ENCODE peak calls at places on chromosomes 7 and 10, in seven cellular contexts. T is kidney tubule cell; D is stimulated activated CD4-positive, alpha-beta T cell treated with anti-CD3 and anti-CD28 coated beads, Interleukin-12 subunit alpha, Interleukin-12 subunit beta, amount 100 ng/mL, for 4 hours; K is NCI-H1092 treated with DMSO at 0.1 percent for 48 hours; X is stimulated activated CD8-positive, alpha-beta memory T cell treated with anti-CD3 and anti-CD28 coated beads, Interleukin-12 subunit alpha, Interleukin-12 subunit beta, amount 100 ng/mL, for 1 hour; O is naive thymus-derived CD8-positive, alpha-beta T cell; V is body of pancreas. M is an unnamed sample.

GRCh38 chr7:131540491-131541162 is 15.8 kb downstream of the PODXL start:
- DNase-seq in T (peak), O (no peak), D (no peak), K (no peak), X (no peak), V (peak), M (no peak)

GRCh38 chr10:16809074-16809718 is 8.0 kb downstream of the RSU1 start:
- DNase-seq in K (peak), O (no peak), V (peak), T (peak), X (peak), D (peak), M (peak)

GRCh38 chr10:24938525-24938924 is 13.9 kb downstream of the PRTFDC1 start:
- DNase-seq in O (no peak), D (no peak), V (no peak), T (no peak), X (no peak), K (no peak), M (no peak)

GRCh38 chr10:133183646-133184378 is 23.8 kb downstream of the KNDC1 start:
- DNase-seq in X (no peak), T (no peak), O (no peak), V (no peak), K (no peak), D (no peak), M (no peak)

GRCh38 chr7:132030161-132030568 is 473.7 kb upstream of the PODXL start:
- DNase-seq in D (no peak), K (peak), X (no peak), O (no peak), V (peak), T (peak), M (no peak)

GRCh38 chr10:72503241-72503640 is 122.6 kb downstream of the MICU1 start:
- DNase-seq in X (no peak), K (no peak), O (no peak), D (no peak), V (no peak), T (no peak), M (no peak)

GRCh38 chr7:116517626-116518025 is 7.2 kb upstream of the CAV1 start:
- DNase-seq in T (no peak), V (no peak), K (no peak), D (no peak), X (no peak), O (no peak), M (no peak)

GRCh38 chr10:126409821-126410220 is 21.5 kb upstream of the ADAM12 start:
- DNase-seq in O (no peak), T (no peak), X (no peak), K (no peak), D (no peak), V (no peak), M (no peak)

GRCh38 chr10:111707066-111707465 is 476.5 kb downstream of the GPAM start:
- DNase-seq in O (no peak), V (no peak), D (no peak), X (no peak), K (no peak), T (no peak), M (no peak)

GRCh38 chr7:5691536-5692090 is 89.8 kb downstream of the RNF216 start:
- DNase-seq in O (no peak), D (no peak), T (no peak), K (no peak), X (no peak), V (no peak), M (no peak)

GRCh38 chr10:109207361-109207760 is 716.0 kb downstream of the XPNPEP1 start:
- DNase-seq in D (no peak), V (no peak), X (no peak), K (no peak), T (peak), O (no peak), M (no peak)

GRCh38 chr10:10703390-10703789 is 314.3 kb upstream of the CELF2 start:
- DNase-seq in X (no peak), O (no peak), T (no peak), D (no peak), V (no peak), K (no peak), M (no peak)

GRCh38 chr7:70884446-70884764 is 247.5 kb upstream of the GALNT17 start:
- DNase-seq in K (no peak), O (no peak), X (no peak), V (no peak), D (no peak), T (no peak), M (no peak)

GRCh38 chr10:7601023-7601656 is 65.6 kb downstream of the ITIH5 start:
- DNase-seq in X (no peak), K (no peak), T (no peak), V (no peak), D (no peak), O (no peak), M (no peak)

GRCh38 chr7:55964802-55965470 is 551 bp downstream of the NIPSNAP2 start:
- DNase-seq in T (no peak), D (peak), O (no peak), K (peak), X (peak), V (peak), M (no peak)

GRCh38 chr7:1454471-1455065 is 4.7 kb downstream of the MICALL2 start:
- DNase-seq in V (no peak), D (no peak), X (no peak), T (no peak), K (no peak), O (no peak), M (no peak)

GRCh38 chr7:82056282-82056681 is 286.4 kb upstream of the HGF start:
- DNase-seq in X (no peak), V (no peak), K (no peak), D (no peak), O (no peak), T (no peak), M (no peak)

GRCh38 chr10:86654411-86655172 is at the start of gene OPN4:
- DNase-seq in X (no peak), T (peak), K (no peak), O (no peak), V (no peak), D (no peak), M (no peak)

GRCh38 chr7:78247910-78248689 is 449.5 kb downstream of the PHTF2 start:
- DNase-seq in X (no peak), K (no peak), T (no peak), D (no peak), V (no peak), O (no peak), M (no peak)

GRCh38 chr7:33192695-33193291 is 63.4 kb downstream of the BBS9 start:
- DNase-seq in V (no peak), K (no peak), O (no peak), D (no peak), X (no peak), T (no peak), M (no peak)

GRCh38 chr10:13056461-13057077 is 43.4 kb upstream of the OPTN start:
- DNase-seq in X (no peak), T (no peak), K (peak), O (no peak), V (no peak), D (no peak), M (no peak)

GRCh38 chr7:26399309-26399610 is 107.6 kb downstream of the SNX10 start:
- DNase-seq in T (no peak), D (no peak), O (no peak), X (no peak), K (peak), V (peak), M (no peak)

GRCh38 chr10:110504111-110504735 is 6.5 kb downstream of the DUSP5 start:
- DNase-seq in X (peak), D (no peak), V (no peak), O (peak), K (no peak), T (peak), M (peak)

GRCh38 chr10:70849582-70850016 is 33.9 kb downstream of the SGPL1 start:
- DNase-seq in T (peak), O (no peak), D (no peak), V (no peak), K (no peak), X (no peak), M (no peak)

GRCh38 chr10:87541114-87541513 is 36.4 kb downstream of the MINPP1 start:
- DNase-seq in X (no peak), D (no peak), V (no peak), T (no peak), K (no peak), O (no peak), M (no peak)

GRCh38 chr10:63700935-63701263 is 179.7 kb downstream of the REEP3 start:
- DNase-seq in D (no peak), O (no peak), K (no peak), V (no peak), X (no peak), T (no peak), M (no peak)

GRCh38 chr10:968546-969199 is 19.6 kb upstream of the GTPBP4 start:
- DNase-seq in T (no peak), X (no peak), K (no peak), V (no peak), D (no peak), O (no peak), M (no peak)

GRCh38 chr7:193538-194256 is 1.3 kb downstream of the FAM20C start:
- DNase-seq in K (peak), D (no peak), O (no peak), V (no peak), T (peak), X (no peak), M (no peak)

GRCh38 chr10:75211007-75211735 is 575 bp downstream of the VDAC2 start:
- DNase-seq in T (peak), D (peak), X (no peak), V (no peak), O (peak), K (no peak), M (peak)

GRCh38 chr7:105652359-105652993 is 71.2 kb upstream of the EFCAB10 start:
- DNase-seq in V (peak), D (peak), T (peak), X (peak), K (peak), O (peak), M (peak)

GRCh38 chr10:116621934-116622655 is 1.3 kb downstream of the PNLIPRP2 start:
- DNase-seq in O (no peak), T (no peak), D (no peak), V (peak), K (no peak), X (no peak), M (no peak)

GRCh38 chr10:91391915-91392314 is 18.2 kb upstream of the HECTD2 start:
- DNase-seq in T (no peak), D (no peak), O (no peak), K (no peak), X (no peak), V (no peak), M (no peak)

GRCh38 chr10:99676435-99676834 is 17.1 kb downstream of the ENTPD7 start:
- DNase-seq in K (no peak), V (no peak), O (no peak), D (no peak), X (no peak), T (no peak), M (no peak)

GRCh38 chr10:3241128-3242057 is 68.8 kb upstream of the PITRM1 start:
- DNase-seq in T (no peak), K (no peak), O (no peak), D (no peak), X (no peak), V (no peak), M (no peak)

GRCh38 chr10:105148921-105149320 is 507.8 kb downstream of the SORCS3 start:
- DNase-seq in K (no peak), O (no peak), T (peak), V (no peak), X (no peak), D (no peak), M (no peak)

M was measured in B cell.